ENCODE peak calls at places on chromosomes 4 and X, in nine cellular contexts. Q, P, I, M, X, B, Y, N and U are unnamed samples.
A peak's percentile ranks its signal among the peaks of the same experiment; 100 is the strongest.

GRCh38 chrX:71326394-71326793 is 24.8 kb downstream of the ITGB1BP2 start:
- DNase-seq in M (no peak), B (no peak), I (no peak), Q (no peak), X (no peak), Y (no peak), P (no peak), N (no peak), U (no peak)

GRCh38 chr4:150431221-150431620 is 150.7 kb upstream of the MAB21L2 start:
- DNase-seq in Q (no peak), X (no peak), Y (no peak), P (no peak), I (no peak), N (no peak), M (peak; percentile 82), B (no peak), U (no peak)

GRCh38 chr4:60463846-60464502 is 736.2 kb upstream of the ADGRL3 start:
- DNase-seq in X (peak; percentile 4), I (no peak), M (no peak), Q (no peak), B (no peak), Y (peak; percentile 6), P (no peak), N (no peak), U (no peak)

GRCh38 chr4:85019411-85019810 is 52.9 kb upstream of the WDFY3 start:
- DNase-seq in X (no peak), B (no peak), Y (no peak), P (no peak), Q (no peak), M (no peak), N (no peak), I (no peak), U (no peak)

GRCh38 chrX:77450415-77450814 is 3.2 kb downstream of the FGF16 start:
- DNase-seq in M (no peak), X (no peak), N (no peak), P (no peak), I (no peak), Q (no peak), Y (no peak), B (no peak), U (no peak)

GRCh38 chrX:67353651-67354370 is 190.0 kb upstream of the AR start:
- DNase-seq in P (no peak), X (no peak), Y (no peak), Q (no peak), M (peak; percentile 1), N (no peak), B (no peak), I (no peak), U (no peak)

GRCh38 chrX:10360121-10360520 is 203.3 kb downstream of the CLCN4 start:
- DNase-seq in N (no peak), Q (no peak), M (peak; percentile 9), P (no peak), B (no peak), X (peak; percentile 4), I (no peak), Y (no peak), U (no peak)

GRCh38 chrX:109856974-109857373 is 123.9 kb upstream of the ACSL4 start:
- DNase-seq in Y (peak; percentile 48), I (no peak), Q (peak; percentile 0), B (no peak), M (peak; percentile 40), N (no peak), P (no peak), X (peak; percentile 47), U (no peak)

GRCh38 chr4:98170035-98170434 is 26.8 kb upstream of the STPG2 start:
- DNase-seq in N (no peak), P (no peak), B (no peak), I (no peak), Y (no peak), M (no peak), X (no peak), Q (no peak), U (peak; percentile 21)

GRCh38 chr4:164381859-164382258 is 372.1 kb upstream of the SMIM31 start:
- DNase-seq in I (no peak), Y (no peak), P (no peak), N (no peak), Q (no peak), M (no peak), B (no peak), X (no peak), U (no peak)

GRCh38 chr4:66062044-66062443 is 391.8 kb upstream of the EPHA5 start:
- DNase-seq in B (no peak), X (peak; percentile 34), N (no peak), Q (no peak), M (peak; percentile 7), I (no peak), Y (no peak), P (no peak), U (no peak)

GRCh38 chr4:76589402-76589801 is 154.4 kb downstream of the SHROOM3 start:
- DNase-seq in B (no peak), P (no peak), X (peak; percentile 82), M (peak; percentile 77), N (peak; percentile 31), I (no peak), Y (peak; percentile 85), Q (no peak), U (peak; percentile 87)

GRCh38 chr4:128285085-128286023 is 2.3 kb downstream of the PGRMC2 start:
- DNase-seq in N (no peak), B (no peak), M (peak; percentile 19), P (no peak), I (no peak), Q (no peak), X (peak; percentile 47), Y (peak; percentile 43), U (no peak)

GRCh38 chrX:8726031-8726652 is 5.8 kb downstream of the ANOS1 start:
- DNase-seq in Y (no peak), B (no peak), P (no peak), I (no peak), N (peak; percentile 78), M (no peak), Q (no peak), X (no peak), U (no peak)

GRCh38 chr4:7822858-7823257 is 116.8 kb downstream of the AFAP1 start:
- DNase-seq in X (no peak), M (no peak), I (no peak), Q (no peak), B (no peak), P (no peak), N (no peak), Y (peak; percentile 30), U (no peak)

GRCh38 chr4:23097251-23097650 is 404.5 kb downstream of the GBA3 start:
- DNase-seq in B (no peak), Q (no peak), I (peak; percentile 55), M (peak; percentile 41), Y (peak; percentile 20), N (peak; percentile 81), X (peak; percentile 31), P (no peak), U (peak; percentile 73)

GRCh38 chr4:2731907-2732314 is 24.2 kb downstream of the TNIP2 start:
- DNase-seq in N (peak; percentile 3), I (no peak), Y (no peak), Q (no peak), M (no peak), B (peak; percentile 75), X (no peak), P (no peak), U (no peak)

GRCh38 chr4:79598801-79599200 is 190.8 kb upstream of the GK2 start:
- DNase-seq in X (no peak), I (no peak), B (no peak), M (no peak), Y (no peak), P (no peak), Q (no peak), N (no peak), U (no peak)

GRCh38 chrX:55709735-55710134 is 7.8 kb upstream of the RRAGB start:
- DNase-seq in Q (no peak), X (no peak), Y (no peak), N (no peak), P (no peak), B (no peak), I (no peak), M (no peak), U (no peak)

GRCh38 chr4:147723316-147723715 is 8.6 kb upstream of the ARHGAP10 start:
- DNase-seq in M (no peak), Y (no peak), P (no peak), N (no peak), X (peak; percentile 77), B (no peak), I (no peak), Q (no peak), U (no peak)

GRCh38 chrX:141278306-141278705 is 36.0 kb upstream of the SPANXC start:
- DNase-seq in N (peak; percentile 6), Q (no peak), P (no peak), Y (peak; percentile 7), I (no peak), M (peak; percentile 25), B (no peak), X (peak; percentile 32), U (no peak)

GRCh38 chrX:22097295-22097694 is 65.2 kb downstream of the PHEX start:
- DNase-seq in X (peak; percentile 18), N (peak; percentile 41), P (no peak), I (no peak), M (peak; percentile 8), B (no peak), Q (no peak), Y (peak; percentile 20), U (no peak)

GRCh38 chrX:148658115-148658725 is 157.8 kb downstream of the AFF2 start:
- DNase-seq in Y (peak; percentile 5), M (no peak), P (no peak), Q (no peak), I (no peak), B (no peak), X (no peak), N (no peak), U (no peak)

GRCh38 chr4:127162741-127163140 is 470.0 kb upstream of the INTU start:
- DNase-seq in N (peak; percentile 81), M (peak; percentile 52), Y (peak; percentile 77), B (no peak), I (no peak), Q (no peak), P (no peak), X (peak; percentile 24), U (no peak)

GRCh38 chrX:72003811-72004750 is 93.4 kb downstream of the NHSL2 start:
- DNase-seq in Q (no peak), N (peak; percentile 35), P (no peak), M (peak; percentile 44), X (peak; percentile 43), B (peak; percentile 84), I (peak; percentile 62), Y (no peak), U (no peak)

GRCh38 chrX:56226980-56227379 is 5.2 kb upstream of the KLF8 start:
- DNase-seq in Q (no peak), B (no peak), N (no peak), I (no peak), Y (no peak), P (no peak), M (no peak), X (no peak), U (no peak)

GRCh38 chr4:40915318-40916217 is 165.8 kb downstream of the NSUN7 start:
- DNase-seq in N (no peak), I (peak; percentile 16), Y (peak; percentile 50), Q (no peak), M (peak; percentile 33), X (no peak), B (peak; percentile 79), P (no peak), U (peak; percentile 88)

GRCh38 chr4:2811830-2812599 is 19.1 kb downstream of the SH3BP2 start:
- DNase-seq in N (peak; percentile 78), Y (peak; percentile 67), M (peak; percentile 89), Q (no peak), X (peak; percentile 81), P (peak; percentile 51), B (no peak), I (no peak), U (peak; percentile 21)

GRCh38 chr4:86449746-86450145 is 89.9 kb upstream of the MAPK10 start:
- DNase-seq in N (no peak), M (no peak), X (no peak), Q (no peak), I (no peak), Y (no peak), P (no peak), B (no peak), U (no peak)

GRCh38 chr4:38837849-38838248 is 18.8 kb downstream of the TLR6 start:
- DNase-seq in N (no peak), Q (no peak), I (no peak), P (no peak), X (peak; percentile 60), M (no peak), Y (no peak), B (no peak), U (no peak)

GRCh38 chrX:120310861-120311631 is at the start of gene TMEM255A:
- DNase-seq in Q (no peak), I (no peak), P (no peak), Y (no peak), B (no peak), M (no peak), N (peak; percentile 36), X (no peak), U (no peak)